ENCODE peak calls at places on chromosomes 3 and 15, in eight cellular contexts. U is RWPE1, Q is mesothelial cell of epicardium, T is upper lobe of right lung, S is OCI-LY7, Y is bronchial epithelial cell, L is body of pancreas, H is cardiac muscle cell. A is an unnamed sample.

GRCh38 chr15:70742928-70743327 is 20.4 kb downstream of the UACA start:
- DNase-seq in U (no peak), Q (no peak), T (no peak), S (no peak), Y (no peak), L (no peak), H (peak; percentile 28), A (no peak)

GRCh38 chr3:15512173-15512572 is 9.3 kb downstream of the COLQ start:
- DNase-seq in U (no peak), Q (no peak), T (peak; percentile 79), S (no peak), Y (no peak), L (peak; percentile 48), H (peak; percentile 72), A (no peak)

GRCh38 chr3:14274999-14275961 is 96.7 kb downstream of the LSM3 start:
- DNase-seq in U (no peak), Q (no peak), T (no peak), S (peak; percentile 69), Y (no peak), L (no peak), H (peak; percentile 38), A (no peak)

GRCh38 chr3:158509891-158510290 is 61.1 kb upstream of the MLF1 start:
- DNase-seq in U (no peak), Q (no peak), T (no peak), S (no peak), Y (no peak), L (no peak), H (no peak), A (no peak)

GRCh38 chr15:62835351-62835750 is 207.2 kb upstream of the TPM1 start:
- DNase-seq in U (no peak), Q (no peak), T (no peak), S (no peak), Y (peak; percentile 51), L (peak; percentile 81), H (peak; percentile 40), A (no peak)

GRCh38 chr3:187706966-187707365 is 4.6 kb upstream of the RTP2 start:
- DNase-seq in U (no peak), Q (no peak), T (no peak), S (no peak), Y (no peak), L (no peak), H (peak; percentile 32), A (no peak)

GRCh38 chr15:43775411-43775965 is 1.3 kb downstream of the ELL3 start:
- DNase-seq in U (peak; percentile 66), Q (no peak), T (peak; percentile 48), S (peak; percentile 31), Y (peak; percentile 85), L (peak; percentile 71), H (no peak), A (no peak)

GRCh38 chr3:11835028-11835639 is 11.6 kb downstream of the TAMM41 start:
- DNase-seq in U (peak; percentile 24), Q (no peak), T (no peak), S (peak; percentile 24), Y (peak; percentile 37), L (no peak), H (peak; percentile 47), A (no peak)

GRCh38 chr3:37924453-37924852 is 62.8 kb downstream of the CTDSPL start:
- DNase-seq in U (no peak), Q (no peak), T (no peak), S (no peak), Y (no peak), L (no peak), H (no peak), A (no peak)

GRCh38 chr3:137035631-137036030 is 77.8 kb downstream of the IL20RB start:
- DNase-seq in U (no peak), Q (no peak), T (no peak), S (peak; percentile 34), Y (peak; percentile 16), L (no peak), H (peak; percentile 29), A (no peak)

GRCh38 chr15:75673426-75674247 is 25.9 kb downstream of the SNX33 start:
- DNase-seq in U (no peak), Q (no peak), T (peak; percentile 81), S (no peak), Y (peak; percentile 63), L (no peak), H (peak; percentile 92), A (peak; percentile 92)

GRCh38 chr3:8847317-8847716 is 77.9 kb upstream of the OXTR start:
- DNase-seq in U (no peak), Q (no peak), T (no peak), S (no peak), Y (no peak), L (no peak), H (no peak), A (no peak)

GRCh38 chr3:30747771-30748281 is 141.4 kb downstream of the TGFBR2 start:
- DNase-seq in U (peak; percentile 37), Q (no peak), T (no peak), S (peak; percentile 37), Y (peak; percentile 80), L (no peak), H (peak; percentile 67), A (no peak)

GRCh38 chr3:189712906-189713483 is 81.8 kb downstream of the TP63 start:
- DNase-seq in U (no peak), Q (no peak), T (no peak), S (no peak), Y (peak; percentile 84), L (no peak), H (no peak), A (no peak)

GRCh38 chr3:155034786-155035185 is 45.3 kb upstream of the MME start:
- DNase-seq in U (no peak), Q (no peak), T (no peak), S (no peak), Y (no peak), L (no peak), H (no peak), A (no peak)

GRCh38 chr3:48427630-48427962 is 2.3 kb downstream of the PLXNB1 start:
- DNase-seq in U (no peak), Q (no peak), T (no peak), S (no peak), Y (no peak), L (no peak), H (no peak), A (peak; percentile 50)

GRCh38 chr3:141878812-141879211 is 2.4 kb downstream of the ATP1B3 start:
- DNase-seq in U (no peak), Q (no peak), T (no peak), S (no peak), Y (peak; percentile 15), L (no peak), H (peak; percentile 68), A (no peak)

GRCh38 chr3:137300703-137301102 is 342.9 kb downstream of the IL20RB start:
- DNase-seq in U (no peak), Q (no peak), T (no peak), S (no peak), Y (no peak), L (no peak), H (no peak), A (no peak)

GRCh38 chr3:51271172-51271571 is 113.9 kb upstream of the MANF start:
- DNase-seq in U (no peak), Q (no peak), T (no peak), S (no peak), Y (no peak), L (no peak), H (no peak), A (no peak)

GRCh38 chr3:51270559-51270958 is 114.5 kb upstream of the MANF start:
- DNase-seq in U (no peak), Q (no peak), T (no peak), S (no peak), Y (no peak), L (no peak), H (no peak), A (no peak)

GRCh38 chr3:51274052-51274451 is 111.0 kb upstream of the MANF start:
- DNase-seq in U (no peak), Q (no peak), T (no peak), S (no peak), Y (no peak), L (no peak), H (no peak), A (no peak)

GRCh38 chr3:51268132-51268531 is 117.0 kb upstream of the MANF start:
- DNase-seq in U (no peak), Q (no peak), T (no peak), S (no peak), Y (no peak), L (no peak), H (no peak), A (no peak)

GRCh38 chr3:51269466-51269865 is 115.6 kb upstream of the MANF start:
- DNase-seq in U (no peak), Q (no peak), T (no peak), S (no peak), Y (peak; percentile 45), L (no peak), H (peak; percentile 10), A (no peak)
- TF ChIP-seq CTCF in U (no peak), Q (no peak), T (no peak), S (peak; percentile 36), Y (peak; percentile 53), L (no peak), H (no peak), A (no peak)

GRCh38 chr3:50195501-50196252 is 4.3 kb downstream of the GNAT1 start:
- DNase-seq in U (no peak), Q (no peak), T (no peak), S (no peak), Y (no peak), L (no peak), H (no peak), A (no peak)

GRCh38 chr3:50194903-50195500 is 3.6 kb downstream of the GNAT1 start:
- DNase-seq in U (peak; percentile 57), Q (no peak), T (no peak), S (peak; percentile 63), Y (peak; percentile 14), L (peak; percentile 42), H (no peak), A (no peak)

GRCh38 chr3:50193286-50193685 is 1.9 kb downstream of the GNAT1 start:
- DNase-seq in U (no peak), Q (no peak), T (no peak), S (no peak), Y (no peak), L (no peak), H (no peak), A (no peak)

GRCh38 chr3:50193746-50194127 is 2.3 kb downstream of the GNAT1 start:
- DNase-seq in U (no peak), Q (no peak), T (no peak), S (no peak), Y (no peak), L (no peak), H (no peak), A (no peak)

GRCh38 chr3:50194128-50194902 is 2.9 kb downstream of the GNAT1 start:
- DNase-seq in U (peak; percentile 58), Q (no peak), T (peak; percentile 82), S (peak; percentile 82), Y (peak; percentile 46), L (peak; percentile 82), H (peak; percentile 69), A (no peak)
- TF ChIP-seq CTCF in U (peak; percentile 84), Q (peak; percentile 76), T (peak; percentile 75), S (peak; percentile 87), Y (peak; percentile 89), L (peak; percentile 94), H (peak; percentile 81), A (peak; percentile 86)

GRCh38 chr3:104596551-104596950 is 770.2 kb upstream of the ALCAM start:
- DNase-seq in U (peak; percentile 25), Q (no peak), T (no peak), S (peak; percentile 48), Y (peak; percentile 67), L (no peak), H (peak; percentile 61), A (no peak)
- TF ChIP-seq CTCF in U (peak; percentile 64), Q (peak; percentile 54), T (peak; percentile 53), S (peak; percentile 74), Y (peak; percentile 57), L (peak; percentile 51), H (peak; percentile 48), A (peak; percentile 56)

GRCh38 chr3:66778749-66779148 is 219.4 kb upstream of the KBTBD8 start:
- DNase-seq in U (no peak), Q (no peak), T (no peak), S (no peak), Y (peak; percentile 43), L (no peak), H (no peak), A (no peak)

GRCh38 chr3:66778107-66778506 is 220.0 kb upstream of the KBTBD8 start:
- DNase-seq in U (no peak), Q (no peak), T (no peak), S (no peak), Y (no peak), L (no peak), H (no peak), A (no peak)
- TF ChIP-seq CTCF in U (no peak), Q (no peak), T (no peak), S (no peak), Y (no peak), L (no peak), H (no peak), A (no peak)

A was measured in kidney.